ENCODE peak calls at places on chromosomes 16 and 17, in six cellular contexts. H is CD8-positive, alpha-beta T cell; D is endothelial cell of umbilical vein; I is aorta; S is Peyer's patch; C is iPS DF 6.9. X is an unnamed sample.

GRCh38 chr16:19245326-19245925 is 40.1 kb upstream of the CLEC19A start:
- DNase-seq in H (no peak), D (no peak), I (no peak), S (no peak), C (no peak), X (no peak)

GRCh38 chr17:10681866-10682446 is 15.4 kb downstream of the SCO1 start:
- DNase-seq in H (no peak), D (no peak), I (no peak), S (no peak), C (no peak), X (no peak)

GRCh38 chr17:17533901-17534441 is 37.8 kb upstream of the RASD1 start:
- DNase-seq in H (no peak), D (no peak), I (no peak), S (no peak), C (no peak), X (no peak)

GRCh38 chr16:19143241-19143640 is 24.8 kb upstream of the SYT17 start:
- DNase-seq in H (no peak), D (no peak), I (no peak), S (no peak), C (no peak), X (no peak)

GRCh38 chr17:41702712-41703111 is 9.4 kb upstream of the GAST start:
- DNase-seq in H (no peak), D (no peak), I (no peak), S (no peak), C (no peak), X (no peak)

GRCh38 chr17:38572665-38573365 is 32.9 kb downstream of the SRCIN1 start:
- DNase-seq in H (no peak), D (no peak), I (no peak), S (no peak), C (no peak), X (no peak)

GRCh38 chr17:71302721-71303549 is 817.9 kb upstream of the SOX9 start:
- DNase-seq in H (no peak), D (no peak), I (no peak), S (no peak), C (no peak), X (no peak)

GRCh38 chr17:8253801-8254200 is 4.7 kb downstream of the PFAS start:
- DNase-seq in H (no peak), D (peak; percentile 26), I (no peak), S (peak; percentile 73), C (no peak), X (no peak)

GRCh38 chr17:66957951-66958579 is 6.4 kb upstream of the CACNG4 start:
- DNase-seq in H (no peak), D (no peak), I (no peak), S (no peak), C (no peak), X (no peak)

GRCh38 chr16:1206786-1207185 is 18.3 kb downstream of the TPSG1 start:
- DNase-seq in H (no peak), D (no peak), I (no peak), S (no peak), C (no peak), X (no peak)

GRCh38 chr16:1208239-1208830 is 16.7 kb downstream of the TPSG1 start:
- DNase-seq in H (peak; percentile 56), D (no peak), I (no peak), S (no peak), C (no peak), X (no peak)

GRCh38 chr16:1204941-1205340 is 20.1 kb downstream of the TPSG1 start:
- DNase-seq in H (no peak), D (no peak), I (no peak), S (no peak), C (no peak), X (no peak)

GRCh38 chr16:1209081-1209480 is 16.0 kb downstream of the TPSG1 start:
- DNase-seq in H (no peak), D (no peak), I (no peak), S (no peak), C (no peak), X (no peak)

DNA sequence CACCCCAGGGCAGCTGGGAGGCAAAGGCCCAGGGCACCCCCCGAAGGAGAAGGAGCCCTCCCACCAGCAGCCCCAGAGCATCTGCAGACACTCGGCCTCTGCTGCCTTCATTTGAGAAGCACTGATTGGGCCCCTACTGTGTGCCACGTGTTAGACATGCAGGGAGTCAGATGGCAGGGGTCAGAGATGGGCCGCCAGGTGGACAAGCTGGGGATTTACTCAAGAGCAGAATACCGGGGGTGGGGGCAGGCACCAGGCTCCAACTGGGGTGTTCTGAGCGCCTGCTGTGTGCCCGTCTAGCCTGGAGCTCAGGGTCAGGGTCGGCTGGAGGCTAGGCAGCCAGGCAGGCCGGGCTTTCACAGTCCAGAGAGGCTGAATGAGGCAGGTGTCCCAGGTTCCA is 18.7 kb downstream of the TPSG1 start:
- DNase-seq in H (no peak), D (no peak), I (no peak), S (no peak), C (no peak), X (no peak)
- H3K36me3 ChIP-seq in H (no peaks in the 10 kb centered on the region), D (no peaks in the 10 kb centered on the region), I (no peaks in the 10 kb centered on the region), S (peaks cover 24% of the 10 kb centered on the region), C (peaks cover 25% of the 10 kb centered on the region), X (no peaks in the 10 kb centered on the region)

GRCh38 chr17:4584125-4584834 is at the start of gene SMTNL2:
- DNase-seq in H (no peak), D (no peak), I (peak; percentile 47), S (no peak), C (no peak), X (peak; percentile 81)
- H3K4me3 ChIP-seq in H (peak within 1 kb of the TSS; percentile 20), D (no peak within 1 kb of the TSS), I (peak within 1 kb of the TSS; percentile 15), S (peak within 1 kb of the TSS; percentile 57), C (peak within 1 kb of the TSS; percentile 50), X (peak within 1 kb of the TSS; percentile 81)

DNA sequence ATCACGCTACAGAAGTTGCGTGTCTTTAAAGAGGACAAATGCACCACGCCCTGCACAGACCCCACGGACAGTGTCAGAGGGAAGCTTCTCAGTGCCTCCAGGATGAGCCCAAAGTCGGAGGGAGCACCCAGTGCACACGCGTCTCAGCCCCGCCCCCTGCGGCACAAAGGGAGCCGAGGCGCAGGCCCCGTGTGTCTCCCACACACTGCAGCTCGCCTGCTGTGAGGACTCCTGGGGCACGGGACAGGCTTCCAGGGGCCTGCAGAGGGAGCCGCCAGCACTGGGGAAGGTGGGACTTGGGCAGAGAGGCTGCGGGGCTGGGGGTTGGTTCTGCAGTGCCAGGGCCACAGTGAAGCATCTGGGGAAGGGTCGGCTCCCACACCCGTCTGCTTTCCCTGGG is 77.4 kb downstream of the LMF1 start:
- DNase-seq in H (no peak), D (no peak), I (no peak), S (no peak), C (no peak), X (no peak)
- H3K27me3 ChIP-seq in H (no peaks in the 10 kb centered on the region), D (no peaks in the 10 kb centered on the region), I (no peaks in the 10 kb centered on the region), S (no peaks in the 10 kb centered on the region), C (no peaks in the 10 kb centered on the region), X (no peaks in the 10 kb centered on the region)

GRCh38 chr17:47929218-47930000 is 12.0 kb upstream of the PNPO start:
- DNase-seq in H (no peak), D (no peak), I (no peak), S (no peak), C (no peak), X (peak; percentile 62)
- H3K36me3 ChIP-seq in H (peaks cover 30% of the 10 kb centered on the region), D (no peaks in the 10 kb centered on the region), I (no peaks in the 10 kb centered on the region), S (peaks cover 60% of the 10 kb centered on the region), C (peaks cover 6% of the 10 kb centered on the region), X (peaks cover 63% of the 10 kb centered on the region)

GRCh38 chr16:31529398-31530312 is 2.0 kb downstream of the AHSP start:
- DNase-seq in H (no peak), D (no peak), I (no peak), S (no peak), C (no peak), X (no peak)
- H3K4me3 ChIP-seq in H (no peak overlapping the region), D (no peak overlapping the region), I (peak overlapping the region; percentile 70), S (peak overlapping the region; percentile 31), C (peak overlapping the region; percentile 25), X (peak overlapping the region; percentile 47)

GRCh38 chr17:82330322-82331239 is 3.0 kb downstream of the SECTM1 start:
- DNase-seq in H (no peak), D (peak; percentile 23), I (peak; percentile 47), S (peak; percentile 81), C (no peak), X (peak; percentile 75)

GRCh38 chr17:82333279-82334171 is at the start of gene SECTM1:
- DNase-seq in H (no peak), D (no peak), I (peak; percentile 79), S (peak; percentile 78), C (no peak), X (no peak)

GRCh38 chr17:82332669-82333278 is 792 bp downstream of the SECTM1 start:
- DNase-seq in H (no peak), D (peak; percentile 8), I (peak; percentile 89), S (peak; percentile 73), C (no peak), X (peak; percentile 49)

GRCh38 chr17:82329683-82330321 is 3.8 kb downstream of the SECTM1 start:
- DNase-seq in H (no peak), D (no peak), I (peak; percentile 46), S (no peak), C (no peak), X (no peak)

GRCh38 chr17:82331345-82331939 is 2.1 kb downstream of the SECTM1 start:
- DNase-seq in H (no peak), D (no peak), I (peak; percentile 37), S (no peak), C (no peak), X (no peak)
- H3K27me3 ChIP-seq in H (no peaks in the 10 kb centered on the region), D (no peaks in the 10 kb centered on the region), I (no peaks in the 10 kb centered on the region), S (no peaks in the 10 kb centered on the region), C (peaks cover 26% of the 10 kb centered on the region), X (peaks cover 53% of the 10 kb centered on the region)

GRCh38 chr16:78953526-78953925 is 647.0 kb downstream of the MAF start:
- DNase-seq in H (no peak), D (no peak), I (no peak), S (no peak), C (no peak), X (no peak)
- H3K36me3 ChIP-seq in H (no peaks in the 10 kb centered on the region), D (no peaks in the 10 kb centered on the region), I (no peaks in the 10 kb centered on the region), S (no peaks in the 10 kb centered on the region), C (no peaks in the 10 kb centered on the region), X (no peaks in the 10 kb centered on the region)

GRCh38 chr16:30430428-30430970 is 669 bp upstream of the DCTPP1 start:
- DNase-seq in H (no peak), D (no peak), I (peak; percentile 57), S (no peak), C (no peak), X (peak; percentile 63)

GRCh38 chr16:30439720-30440348 is 5.8 kb downstream of the SEPHS2 start:
- DNase-seq in H (no peak), D (no peak), I (no peak), S (no peak), C (no peak), X (no peak)

GRCh38 chr16:30437511-30438046 is 7.7 kb upstream of the DCTPP1 start:
- DNase-seq in H (no peak), D (no peak), I (no peak), S (no peak), C (no peak), X (no peak)

GRCh38 chr16:30438835-30439234 is 6.8 kb downstream of the SEPHS2 start:
- DNase-seq in H (no peak), D (no peak), I (no peak), S (no peak), C (no peak), X (no peak)

GRCh38 chr16:30434852-30435251 is 5.0 kb upstream of the DCTPP1 start:
- DNase-seq in H (no peak), D (no peak), I (no peak), S (no peak), C (no peak), X (no peak)
- H3K4me3 ChIP-seq in H (no peak overlapping the region), D (no peak overlapping the region), I (no peak overlapping the region), S (no peak overlapping the region), C (no peak overlapping the region), X (no peak overlapping the region)

X was measured in psoas muscle.